ENCODE peak calls at places on chromosomes 7 and 10, in five cellular contexts. Z is central memory CD4-positive, alpha-beta T cell; K is activated naive CD4-positive, alpha-beta T cell treated with anti-CD3 and anti-CD28 coated beads, Interleukin-2, amount 10 ng/mL, durations not matched to agents 7 days and 5 days; D is NCI-H526; I is omental fat pad. A is an unnamed sample.

GRCh38 chr7:2520131-2520807 is 695 bp downstream of the LFNG start:
- DNase-seq in Z (no peak), K (peak; percentile 55), D (peak; percentile 50), I (no peak), A (peak; percentile 81)

GRCh38 chr7:155405399-155406318 is 52.3 kb upstream of the EN2 start:
- DNase-seq in Z (no peak), K (no peak), D (peak; percentile 41), I (no peak), A (peak; percentile 58)

GRCh38 chr7:36245900-36246299 is 92.8 kb downstream of the EEPD1 start:
- DNase-seq in Z (no peak), K (no peak), D (no peak), I (no peak), A (no peak)

GRCh38 chr7:146115665-146116451 is 743 bp upstream of the CNTNAP2 start:
- DNase-seq in Z (no peak), K (peak; percentile 64), D (peak; percentile 59), I (no peak), A (peak; percentile 83)

GRCh38 chr7:66304536-66304935 is 99.4 kb downstream of the TPST1 start:
- DNase-seq in Z (no peak), K (no peak), D (no peak), I (no peak), A (no peak)

GRCh38 chr7:19747740-19748339 is 25.6 kb downstream of the TMEM196 start:
- DNase-seq in Z (no peak), K (no peak), D (peak; percentile 58), I (no peak), A (peak; percentile 38)

GRCh38 chr10:130999376-131000202 is 311.9 kb downstream of the TCERG1L start:
- DNase-seq in Z (no peak), K (no peak), D (no peak), I (no peak), A (no peak)

GRCh38 chr7:29783671-29784070 is 22.6 kb upstream of the WIPF3 start:
- DNase-seq in Z (no peak), K (no peak), D (no peak), I (no peak), A (no peak)

GRCh38 chr7:38902443-38902842 is 6.5 kb downstream of the VPS41 start:
- DNase-seq in Z (no peak), K (no peak), D (no peak), I (no peak), A (no peak)

GRCh38 chr10:68560201-68560915 is at the start of gene TET1:
- DNase-seq in Z (no peak), K (peak; percentile 43), D (peak; percentile 82), I (peak; percentile 44), A (peak; percentile 61)

GRCh38 chr10:4109469-4109868 is 324.5 kb upstream of the KLF6 start:
- DNase-seq in Z (no peak), K (no peak), D (no peak), I (no peak), A (no peak)

GRCh38 chr10:35884657-35885071 is 242.6 kb upstream of the FZD8 start:
- DNase-seq in Z (no peak), K (no peak), D (no peak), I (no peak), A (peak; percentile 54)

GRCh38 chr10:1515121-1515779 is 222.1 kb downstream of the ADARB2 start:
- DNase-seq in Z (no peak), K (no peak), D (no peak), I (no peak), A (no peak)

GRCh38 chr10:33335800-33336605 is 1.5 kb upstream of the NRP1 start:
- DNase-seq in Z (no peak), K (no peak), D (peak; percentile 73), I (no peak), A (peak; percentile 62)

GRCh38 chr10:74337330-74338016 is 186.5 kb downstream of the ADK start:
- DNase-seq in Z (no peak), K (no peak), D (no peak), I (no peak), A (no peak)

GRCh38 chr10:131959841-131960240 is 21.9 kb downstream of the BNIP3 start:
- DNase-seq in Z (no peak), K (no peak), D (no peak), I (no peak), A (no peak)

GRCh38 chr7:117308891-117309290 is 14.0 kb downstream of the WNT2 start:
- DNase-seq in Z (no peak), K (no peak), D (no peak), I (no peak), A (no peak)

GRCh38 chr10:14508725-14509124 is 178.0 kb upstream of the FRMD4A start:
- DNase-seq in Z (no peak), K (no peak), D (no peak), I (no peak), A (no peak)

GRCh38 chr7:473870-474604 is 45.6 kb downstream of the PDGFA start:
- DNase-seq in Z (no peak), K (no peak), D (no peak), I (no peak), A (no peak)

GRCh38 chr10:29841724-29842649 is 207.2 kb upstream of the SVIL start:
- DNase-seq in Z (no peak), K (no peak), D (peak; percentile 83), I (no peak), A (no peak)

GRCh38 chr7:22885824-22886255 is 63.2 kb upstream of the TOMM7 start:
- DNase-seq in Z (peak; percentile 9), K (peak; percentile 77), D (no peak), I (no peak), A (no peak)

GRCh38 chr10:11335167-11335652 is 276.2 kb downstream of the USP6NL start:
- DNase-seq in Z (no peak), K (no peak), D (no peak), I (no peak), A (no peak)

GRCh38 chr7:93016085-93016471 is 101.7 kb downstream of the SAMD9 start:
- DNase-seq in Z (no peak), K (no peak), D (no peak), I (no peak), A (no peak)

GRCh38 chr10:26737730-26738129 is 40.2 kb downstream of the PDSS1 start:
- DNase-seq in Z (no peak), K (no peak), D (no peak), I (no peak), A (no peak)

GRCh38 chr10:29157321-29157720 is 131.5 kb upstream of the LYZL1 start:
- DNase-seq in Z (no peak), K (no peak), D (no peak), I (no peak), A (no peak)

GRCh38 chr7:19754521-19755116 is 18.8 kb downstream of the TMEM196 start:
- DNase-seq in Z (peak; percentile 8), K (no peak), D (peak; percentile 57), I (no peak), A (peak; percentile 25)

GRCh38 chr10:91616124-91616523 is 16.7 kb downstream of the PPP1R3C start:
- DNase-seq in Z (no peak), K (no peak), D (no peak), I (no peak), A (no peak)

GRCh38 chr7:140349172-140349771 is 49.1 kb downstream of the SLC37A3 start:
- DNase-seq in Z (no peak), K (no peak), D (no peak), I (no peak), A (no peak)

GRCh38 chr7:76358053-76358477 is 726 bp downstream of the YWHAG start:
- DNase-seq in Z (peak; percentile 47), K (peak; percentile 71), D (peak; percentile 72), I (peak; percentile 62), A (peak; percentile 69)

GRCh38 chr7:24660541-24660940 is 87.3 kb downstream of the PALS2 start:
- DNase-seq in Z (no peak), K (no peak), D (no peak), I (no peak), A (no peak)

GRCh38 chr7:144388950-144389349 is 14.5 kb downstream of the NOBOX start:
- DNase-seq in Z (no peak), K (no peak), D (no peak), I (no peak), A (no peak)

GRCh38 chr7:117992635-117993034 is 119.4 kb upstream of the CTTNBP2 start:
- DNase-seq in Z (no peak), K (no peak), D (no peak), I (no peak), A (no peak)

GRCh38 chr10:86992456-86992855 is 24.2 kb downstream of the ADIRF start:
- DNase-seq in Z (no peak), K (no peak), D (no peak), I (no peak), A (no peak)

GRCh38 chr7:75980126-75980864 is 14.1 kb downstream of the TMEM120A start:
- DNase-seq in Z (no peak), K (no peak), D (no peak), I (no peak), A (peak; percentile 28)

GRCh38 chr10:44982496-44982895 is 3.9 kb upstream of the DEPP1 start:
- DNase-seq in Z (no peak), K (no peak), D (no peak), I (no peak), A (no peak)

GRCh38 chr10:78700413-78700812 is 368.4 kb upstream of the ZMIZ1 start:
- DNase-seq in Z (no peak), K (no peak), D (no peak), I (no peak), A (no peak)